ENCODE peak calls at places on chromosomes 12 and 14, in nine cellular contexts. W is CD4-positive, alpha-beta T cell; T is fibroblast of lung; A is activated naive CD8-positive, alpha-beta T cell treated with anti-CD3 and anti-CD28 coated beads, Interleukin-2, amount 50 U/mL, for 24 hours; U is foreskin keratinocyte; M is HFFc6; O is fibroblast of mammary gland; S is Caco-2; C is neuronal stem cell. G is an unnamed sample.

GRCh38 chr12:107891967-107892366 is 117.5 kb downstream of the ASCL4 start:
- DNase-seq in C (no peak), W (no peak), T (no peak), A (no peak), O (peak; percentile 18), U (no peak), S (no peak), M (no peak), G (peak; percentile 34)

GRCh38 chr14:102985665-102986064 is 63.2 kb downstream of the AMN start:
- DNase-seq in U (no peak), A (no peak), M (no peak), O (no peak), C (no peak), S (no peak), W (no peak), T (no peak), G (no peak)

GRCh38 chr14:61196792-61197191 is 84.3 kb downstream of the TMEM30B start:
- DNase-seq in M (no peak), A (no peak), S (no peak), U (no peak), W (no peak), C (no peak), O (no peak), T (no peak), G (no peak)

GRCh38 chr14:51079085-51079484 is 15.8 kb downstream of the TRIM9 start:
- DNase-seq in M (no peak), W (no peak), U (no peak), A (no peak), O (peak; percentile 77), S (no peak), C (no peak), T (no peak), G (no peak)

GRCh38 chr12:126837697-126838096 is 1429.3 kb upstream of the TMEM132C start:
- DNase-seq in U (no peak), M (no peak), A (no peak), O (no peak), S (no peak), W (no peak), C (no peak), T (no peak), G (no peak)

GRCh38 chr14:53692451-53693330 is 263.9 kb downstream of the BMP4 start:
- DNase-seq in W (no peak), T (no peak), C (no peak), U (no peak), A (no peak), O (no peak), S (no peak), M (no peak), G (no peak)

GRCh38 chr12:21505888-21506287 is 4.3 kb downstream of the GOLT1B start:
- DNase-seq in T (no peak), A (no peak), M (no peak), C (no peak), S (no peak), W (no peak), U (no peak), O (no peak), G (no peak)

GRCh38 chr12:11622774-11623375 is 26.6 kb upstream of the ETV6 start:
- DNase-seq in A (no peak), U (no peak), C (no peak), W (no peak), S (no peak), O (no peak), T (no peak), M (no peak), G (no peak)

GRCh38 chr14:103023881-103024473 is 33.4 kb downstream of the CDC42BPB start:
- DNase-seq in U (no peak), S (no peak), T (peak; percentile 81), W (no peak), O (peak; percentile 77), M (peak; percentile 40), A (no peak), C (no peak), G (peak; percentile 55)

GRCh38 chr14:76696361-76696760 is 64.9 kb upstream of the VASH1 start:
- DNase-seq in W (no peak), M (no peak), C (no peak), U (no peak), O (no peak), A (no peak), T (no peak), S (no peak), G (no peak)

GRCh38 chr12:62250671-62251608 is 9.3 kb upstream of the USP15 start:
- DNase-seq in U (peak; percentile 87), S (no peak), W (no peak), T (peak; percentile 66), M (peak; percentile 73), C (no peak), A (no peak), O (peak; percentile 68), G (no peak)

GRCh38 chr12:10363922-10364838 is 25.7 kb downstream of the KLRK1 start:
- DNase-seq in T (peak; percentile 50), U (peak; percentile 75), A (no peak), C (no peak), W (peak; percentile 24), M (peak; percentile 12), O (peak; percentile 45), S (peak; percentile 53), G (peak; percentile 12)

GRCh38 chr12:57754411-57755193 is at the start of gene MARCHF9:
- DNase-seq in O (no peak), C (no peak), W (peak; percentile 86), U (peak; percentile 77), S (peak; percentile 88), T (no peak), M (no peak), A (peak; percentile 84), G (no peak)

GRCh38 chr12:95848575-95849388 is 10.0 kb upstream of the SNRPF start:
- DNase-seq in O (peak; percentile 54), S (no peak), M (peak; percentile 38), C (peak; percentile 29), U (no peak), T (peak; percentile 29), W (no peak), A (no peak), G (peak; percentile 16)

GRCh38 chr12:106276032-106276728 is 26.4 kb upstream of the TCP11L2 start:
- DNase-seq in M (no peak), O (no peak), S (no peak), A (no peak), C (no peak), T (no peak), U (no peak), W (no peak), G (no peak)

GRCh38 chr14:84825481-84825880 is 704.5 kb upstream of the FLRT2 start:
- DNase-seq in C (no peak), M (no peak), W (no peak), T (peak; percentile 71), A (no peak), S (no peak), U (peak; percentile 89), O (peak; percentile 57), G (no peak)

GRCh38 chr14:105491366-105492006 is 440 bp downstream of the TEDC1 start:
- DNase-seq in A (peak; percentile 94), M (peak; percentile 28), O (peak; percentile 68), W (peak; percentile 63), C (no peak), U (peak; percentile 47), S (peak; percentile 85), T (peak; percentile 21), G (peak; percentile 79)

GRCh38 chr14:81523016-81523415 is 10.6 kb downstream of the SEL1L start:
- DNase-seq in A (no peak), T (no peak), C (no peak), W (no peak), M (no peak), O (no peak), S (no peak), U (no peak), G (no peak)

GRCh38 chr12:112096667-112097066 is 11.9 kb downstream of the NAA25 start:
- DNase-seq in O (peak; percentile 90), T (peak; percentile 82), W (no peak), M (peak; percentile 76), C (no peak), S (no peak), U (peak; percentile 88), A (no peak), G (no peak)

GRCh38 chr14:95511687-95512086 is 4.8 kb downstream of the SYNE3 start:
- DNase-seq in T (no peak), W (no peak), M (no peak), A (no peak), S (no peak), C (no peak), U (no peak), O (no peak), G (no peak)

GRCh38 chr14:64584185-64584584 is 34.4 kb downstream of the PPP1R36 start:
- DNase-seq in M (no peak), C (no peak), S (no peak), U (no peak), W (no peak), A (no peak), O (no peak), T (no peak), G (no peak)

GRCh38 chr14:20873370-20874177 is 17.6 kb upstream of the RNASE3 start:
- DNase-seq in S (peak; percentile 55), U (peak; percentile 30), O (peak; percentile 77), A (peak; percentile 87), C (peak; percentile 70), M (peak; percentile 43), W (peak; percentile 69), T (peak; percentile 31), G (peak; percentile 87)

GRCh38 chr12:10184261-10184843 is 5.5 kb downstream of the TMEM52B start:
- DNase-seq in C (no peak), U (no peak), O (peak; percentile 69), W (no peak), M (no peak), A (no peak), T (peak; percentile 17), S (no peak), G (no peak)

GRCh38 chr12:124661382-124661781 is 94.0 kb upstream of the NCOR2 start:
- DNase-seq in S (no peak), A (no peak), O (no peak), U (no peak), C (no peak), M (no peak), T (no peak), W (no peak), G (no peak)

GRCh38 chr12:131975228-131975627 is 25.5 kb downstream of the EP400 start:
- DNase-seq in T (no peak), C (no peak), S (no peak), M (no peak), W (no peak), U (no peak), O (no peak), A (no peak), G (no peak)

GRCh38 chr14:56799327-56799645 is 11.0 kb downstream of the OTX2 start:
- DNase-seq in M (no peak), A (no peak), T (no peak), O (no peak), U (no peak), W (no peak), C (no peak), S (no peak), G (no peak)

GRCh38 chr12:108643941-108644742 is 10.4 kb upstream of the SELPLG start:
- DNase-seq in W (no peak), A (no peak), U (no peak), C (no peak), O (peak; percentile 45), S (no peak), T (peak; percentile 68), M (no peak), G (no peak)

GRCh38 chr12:90999518-90999917 is 5.3 kb downstream of the EPYC start:
- DNase-seq in W (no peak), M (no peak), C (no peak), O (peak; percentile 31), T (peak; percentile 20), A (no peak), U (no peak), S (no peak), G (no peak)

GRCh38 chr12:203462-204260 is 10.3 kb downstream of the SLC6A12 start:
- DNase-seq in C (peak; percentile 42), T (no peak), A (no peak), S (no peak), W (no peak), O (no peak), U (no peak), M (no peak), G (peak; percentile 63)